ENCODE peak calls at places on chromosomes 12 and 14, in six cellular contexts. G is CD8-positive, alpha-beta T cell; K is lower lobe of right lung; X is mucosa of descending colon; J is BE2C; B is right cardiac atrium. Y is an unnamed sample. For H3K4me1, the result is how much of the 10 kb centered on the place peaks cover.

GRCh38 chr12:12582895-12583303 is 20.2 kb upstream of the DUSP16 start:
- DNase-seq in X (no peak), B (no peak), J (no peak), G (no peak), K (no peak), Y (no peak)

GRCh38 chr14:89794096-89794495 is 160.4 kb downstream of the EFCAB11 start:
- DNase-seq in K (no peak), G (no peak), B (peak), X (no peak), J (no peak), Y (no peak)

GRCh38 chr14:59564356-59564755 is 12.3 kb downstream of the CCDC175 start:
- DNase-seq in B (no peak), J (no peak), G (no peak), K (no peak), X (no peak), Y (no peak)

GRCh38 chr12:84656705-84657104 is 255.9 kb downstream of the SLC6A15 start:
- DNase-seq in J (no peak), K (no peak), B (no peak), X (no peak), G (no peak), Y (no peak)

GRCh38 chr14:85247071-85247470 is 282.9 kb upstream of the FLRT2 start:
- DNase-seq in B (no peak), K (no peak), J (no peak), X (no peak), G (no peak), Y (peak)

GRCh38 chr12:66269757-66270383 is 32.4 kb upstream of the HELB start:
- DNase-seq in J (no peak), K (no peak), B (no peak), G (no peak), X (no peak), Y (peak)

GRCh38 chr14:28097585-28097984 is 669.0 kb upstream of the FOXG1 start:
- DNase-seq in J (peak), G (no peak), B (no peak), X (no peak), K (no peak), Y (no peak)

GRCh38 chr14:92888896-92889295 is 34.1 kb upstream of the CHGA start:
- DNase-seq in X (no peak), B (no peak), G (no peak), J (no peak), K (no peak), Y (no peak)

GRCh38 chr12:64560395-64561301 is 49.6 kb upstream of the RASSF3 start:
- DNase-seq in X (no peak), K (no peak), J (peak), B (no peak), G (no peak), Y (peak)

GRCh38 chr12:69241444-69242092 is 2.2 kb downstream of the CPSF6 start:
- DNase-seq in J (no peak), G (no peak), B (no peak), K (no peak), X (no peak), Y (no peak)

GRCh38 chr14:88013750-88014349 is 8.9 kb downstream of the GPR65 start:
- DNase-seq in K (peak), G (no peak), X (peak), B (peak), J (peak), Y (peak)

GRCh38 chr14:64198021-64198420 is 96.2 kb downstream of the ESR2 start:
- DNase-seq in K (no peak), J (no peak), X (no peak), B (no peak), G (no peak), Y (no peak)

GRCh38 chr14:64196026-64196425 is 98.1 kb downstream of the ESR2 start:
- DNase-seq in G (no peak), K (no peak), B (no peak), X (no peak), J (no peak), Y (no peak)

GRCh38 chr14:64195194-64195593 is 99.0 kb downstream of the ESR2 start:
- DNase-seq in B (no peak), G (no peak), X (no peak), K (no peak), J (no peak), Y (no peak)

GRCh38 chr14:64198486-64198885 is 95.7 kb downstream of the ESR2 start:
- DNase-seq in X (no peak), B (no peak), J (no peak), K (no peak), G (no peak), Y (no peak)

DNA sequence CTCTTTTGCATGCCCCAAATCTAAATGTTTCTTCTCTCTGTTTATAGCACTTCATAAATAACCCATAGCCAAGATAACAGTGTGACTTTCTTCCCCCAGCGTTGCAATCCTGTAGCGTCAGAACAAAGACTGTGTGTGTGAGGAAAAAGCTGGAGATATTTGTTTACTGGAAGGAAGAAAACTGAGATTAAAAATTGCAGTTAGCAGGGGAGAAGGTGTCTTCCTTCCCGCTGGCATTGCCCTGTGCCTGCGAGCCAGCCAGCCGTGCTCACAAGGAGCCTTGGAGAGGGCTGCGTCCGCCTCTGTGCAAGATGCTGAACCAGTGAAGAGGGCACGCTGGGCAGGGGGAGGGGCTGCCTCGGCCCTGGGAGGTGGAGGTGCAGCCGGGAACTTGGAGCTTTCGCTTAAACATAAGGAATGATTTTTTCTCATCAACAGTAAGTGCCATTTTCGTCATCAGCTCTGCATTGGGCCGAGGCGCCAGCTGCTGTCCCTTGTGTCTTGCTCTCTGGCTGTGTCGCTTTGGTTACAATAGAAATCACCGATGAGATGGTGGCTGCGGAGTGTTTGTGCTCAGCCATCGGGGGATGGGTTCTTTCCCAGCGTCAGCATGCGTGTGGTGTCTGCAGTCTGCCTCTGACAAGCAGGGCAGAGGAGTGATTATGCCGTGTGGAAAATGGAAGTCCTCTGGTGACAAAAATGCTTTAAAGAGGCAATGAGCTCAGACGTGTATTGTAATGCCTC is 97.3 kb downstream of the ESR2 start:
- DNase-seq in K (peak), B (peak), J (peak), X (peak), G (no peak), Y (no peak)
- H3K4me3 ChIP-seq in K (peak), B (peak), J (peak), X (no peak), G (no peak), Y (no peak)

DNA sequence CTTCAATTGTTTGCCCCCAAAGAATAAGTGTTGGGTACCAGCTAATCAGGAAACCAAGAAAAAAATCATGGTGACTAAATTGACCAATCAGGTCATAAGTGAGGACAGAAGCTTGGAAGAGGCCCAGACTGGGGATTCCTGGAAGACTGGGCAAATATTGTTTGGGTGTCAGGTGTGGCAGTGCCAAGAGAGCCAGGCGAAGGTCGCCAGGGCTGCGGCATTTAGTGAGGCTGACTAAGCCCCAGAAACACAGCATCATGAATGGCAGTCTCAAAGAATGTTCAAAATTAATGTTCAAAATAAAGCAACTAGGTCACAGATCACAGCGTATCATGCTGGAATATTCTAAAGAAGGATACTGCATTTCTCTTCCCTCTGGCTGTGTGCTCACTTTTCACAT is 85.2 kb upstream of the OVCH1 start:
- DNase-seq in B (peak), K (no peak), X (no peak), J (no peak), G (no peak), Y (no peak)
- H3K4me1 ChIP-seq in B (under half), K (under half), X (under half), J (under half), G (under half), Y (under half)

GRCh38 chr14:50791201-50791600 is 39.8 kb downstream of the NIN start:
- DNase-seq in K (no peak), J (no peak), X (no peak), G (no peak), B (no peak), Y (no peak)

GRCh38 chr14:50794063-50794645 is 36.8 kb downstream of the NIN start:
- DNase-seq in K (no peak), X (no peak), G (no peak), J (no peak), B (no peak), Y (peak)

GRCh38 chr14:50790568-50790967 is 40.4 kb downstream of the NIN start:
- DNase-seq in B (no peak), K (no peak), J (no peak), G (no peak), X (no peak), Y (no peak)

GRCh38 chr14:50792634-50793068 is 38.3 kb downstream of the NIN start:
- DNase-seq in B (no peak), K (no peak), X (no peak), G (no peak), J (no peak), Y (no peak)

GRCh38 chr14:50792058-50792477 is 38.9 kb downstream of the NIN start:
- DNase-seq in B (no peak), X (no peak), G (no peak), K (no peak), J (no peak), Y (no peak)
- H3K4me3 ChIP-seq in B (peak), X (no peak), G (peak), K (no peak), J (no peak), Y (no peak)

GRCh38 chr12:122865268-122866231 is 30.3 kb downstream of the HIP1R start:
- DNase-seq in B (peak), X (peak), J (peak), G (no peak), K (peak), Y (no peak)
- H3K4me1 ChIP-seq in B (under half), X (under half), J (under half), G (under half), K (half or more), Y (under half)

DNA sequence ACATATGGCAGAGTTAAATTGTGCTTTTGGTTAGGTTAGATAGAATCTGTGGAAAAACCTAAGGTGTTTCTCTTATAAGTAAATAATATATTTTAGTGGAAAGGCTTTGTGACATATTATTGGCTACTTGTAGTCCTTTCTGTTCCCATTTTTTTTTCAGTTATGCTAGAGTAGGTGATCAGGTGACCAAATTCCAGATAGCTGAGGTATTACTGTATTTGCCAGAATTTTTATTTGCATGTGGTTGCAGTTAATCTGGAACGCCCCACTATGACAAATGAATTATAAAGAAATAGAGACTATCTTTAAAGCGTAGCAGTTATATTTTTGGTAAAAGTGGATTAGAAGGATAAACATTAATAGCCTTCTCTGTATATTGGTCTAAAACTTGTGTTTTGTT is 52.0 kb downstream of the ARHGAP5 start:
- DNase-seq in B (no peak), J (no peak), K (no peak), G (no peak), X (no peak), Y (peak)
- H3K4me3 ChIP-seq in B (no peak), J (no peak), K (no peak), G (no peak), X (no peak), Y (no peak)

DNA sequence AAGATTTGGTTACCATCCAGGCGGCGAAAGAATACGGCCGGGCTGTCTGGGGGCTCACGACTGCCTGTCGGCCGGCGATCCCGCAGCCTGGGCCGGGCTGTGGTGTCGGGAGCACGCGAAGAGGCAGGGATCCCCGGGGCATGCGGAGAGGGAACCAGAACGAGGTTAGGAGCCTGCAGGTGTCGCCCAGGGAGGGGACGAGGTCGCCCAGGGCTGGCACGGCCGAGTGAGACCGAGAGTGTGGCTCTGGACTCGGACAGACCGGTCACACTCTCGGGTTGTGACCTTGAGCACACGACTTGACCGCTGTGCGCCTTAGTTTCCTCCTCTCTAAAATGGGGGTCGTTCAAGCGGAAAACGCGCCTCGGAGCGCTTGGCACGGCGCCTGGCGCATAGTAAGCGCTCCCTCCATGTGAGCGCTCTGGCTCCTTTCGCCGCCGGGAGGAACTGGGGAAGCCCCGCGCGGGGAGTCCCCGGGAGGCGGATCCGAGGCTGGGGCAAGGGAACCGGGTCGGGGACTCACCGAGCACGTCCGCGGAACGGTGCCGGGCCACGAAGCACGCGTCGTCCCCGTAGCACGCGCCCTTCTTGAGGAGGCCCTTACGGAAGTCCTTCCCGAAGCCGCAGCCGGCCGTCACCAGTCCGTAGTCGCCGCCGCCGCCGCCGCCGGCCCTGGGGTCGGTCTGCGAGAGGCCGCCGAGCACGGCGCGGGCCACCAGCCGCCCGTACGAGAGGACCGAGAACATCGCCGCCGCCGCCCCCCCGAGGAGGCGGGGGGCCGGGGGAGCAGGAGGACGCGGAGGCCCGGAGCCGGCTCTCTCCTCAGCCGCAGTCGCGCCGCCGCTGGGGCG is 607 bp downstream of the PPTC7 start:
- DNase-seq in J (peak), K (peak), G (peak), X (peak), B (peak), Y (peak)
- H3K4me1 ChIP-seq in J (under half), K (half or more), G (half or more), X (under half), B (under half), Y (under half)

Y was measured in SJCRH30.